ENCODE peak calls at places on chromosomes 7 and 10, in ten cellular contexts. One of them, this sample, is unnamed.

GRCh38 chr10:102120987-102121738 is 995 bp upstream of the LDB1 start:
- DNase-seq in substantia nigra: peak
- DNase-seq in NCI-H1092: no peak
- DNase-seq in skeletal muscle cell: no peak
- DNase-seq in LoVo: no peak
- DNase-seq in GM23248: peak
- DNase-seq in GM19239: no peak
- DNase-seq in tibial nerve: peak
- DNase-seq in AML-193: no peak
- DNase-seq in brain microvascular endothelial cell: no peak
- DNase-seq in this sample: peak

GRCh38 chr10:112375721-112376577 is 2.0 kb downstream of the ACSL5 start:
- DNase-seq in substantia nigra: peak
- DNase-seq in NCI-H1092: no peak
- DNase-seq in skeletal muscle cell: no peak
- DNase-seq in LoVo: peak
- DNase-seq in GM23248: peak
- DNase-seq in GM19239: peak
- DNase-seq in tibial nerve: peak
- DNase-seq in AML-193: peak
- DNase-seq in brain microvascular endothelial cell: peak
- DNase-seq in this sample: no peak

GRCh38 chr10:110426294-110427153 is 71.2 kb upstream of the DUSP5 start:
- DNase-seq in substantia nigra: no peak
- DNase-seq in NCI-H1092: no peak
- DNase-seq in skeletal muscle cell: peak
- DNase-seq in LoVo: no peak
- DNase-seq in GM23248: peak
- DNase-seq in GM19239: no peak
- DNase-seq in tibial nerve: no peak
- DNase-seq in AML-193: no peak
- DNase-seq in brain microvascular endothelial cell: peak
- DNase-seq in this sample: peak

GRCh38 chr7:36509962-36510361 is 120.3 kb downstream of the ANLN start:
- DNase-seq in substantia nigra: no peak
- DNase-seq in NCI-H1092: no peak
- DNase-seq in skeletal muscle cell: no peak
- DNase-seq in LoVo: no peak
- DNase-seq in GM23248: no peak
- DNase-seq in GM19239: no peak
- DNase-seq in tibial nerve: no peak
- DNase-seq in AML-193: no peak
- DNase-seq in brain microvascular endothelial cell: no peak
- DNase-seq in this sample: no peak

GRCh38 chr10:127978481-127978880 is 71.6 kb downstream of the PTPRE start:
- DNase-seq in substantia nigra: no peak
- DNase-seq in NCI-H1092: no peak
- DNase-seq in skeletal muscle cell: no peak
- DNase-seq in LoVo: no peak
- DNase-seq in GM23248: no peak
- DNase-seq in GM19239: no peak
- DNase-seq in tibial nerve: no peak
- DNase-seq in AML-193: no peak
- DNase-seq in brain microvascular endothelial cell: no peak
- DNase-seq in this sample: no peak

GRCh38 chr7:138400400-138400886 is 59.6 kb upstream of the TRIM24 start:
- DNase-seq in substantia nigra: no peak
- DNase-seq in NCI-H1092: no peak
- DNase-seq in skeletal muscle cell: no peak
- DNase-seq in LoVo: no peak
- DNase-seq in GM23248: no peak
- DNase-seq in GM19239: no peak
- DNase-seq in tibial nerve: no peak
- DNase-seq in AML-193: no peak
- DNase-seq in brain microvascular endothelial cell: no peak
- DNase-seq in this sample: no peak

GRCh38 chr10:79244841-79245504 is 102.3 kb upstream of the PPIF start:
- DNase-seq in substantia nigra: no peak
- DNase-seq in NCI-H1092: no peak
- DNase-seq in skeletal muscle cell: no peak
- DNase-seq in LoVo: no peak
- DNase-seq in GM23248: peak
- DNase-seq in GM19239: peak
- DNase-seq in tibial nerve: no peak
- DNase-seq in AML-193: peak
- DNase-seq in brain microvascular endothelial cell: no peak
- DNase-seq in this sample: no peak

GRCh38 chr10:104056619-104057273 is 28.9 kb downstream of the COL17A1 start:
- DNase-seq in substantia nigra: no peak
- DNase-seq in NCI-H1092: no peak
- DNase-seq in skeletal muscle cell: no peak
- DNase-seq in LoVo: no peak
- DNase-seq in GM23248: no peak
- DNase-seq in GM19239: no peak
- DNase-seq in tibial nerve: no peak
- DNase-seq in AML-193: no peak
- DNase-seq in brain microvascular endothelial cell: no peak
- DNase-seq in this sample: no peak

GRCh38 chr7:132544999-132545398 is 31.3 kb downstream of the PLXNA4 start:
- DNase-seq in substantia nigra: no peak
- DNase-seq in NCI-H1092: no peak
- DNase-seq in skeletal muscle cell: no peak
- DNase-seq in LoVo: no peak
- DNase-seq in GM23248: no peak
- DNase-seq in GM19239: no peak
- DNase-seq in tibial nerve: no peak
- DNase-seq in AML-193: no peak
- DNase-seq in brain microvascular endothelial cell: no peak
- DNase-seq in this sample: no peak

GRCh38 chr7:1941464-1942025 is 271.5 kb downstream of the ELFN1 start:
- DNase-seq in substantia nigra: no peak
- DNase-seq in NCI-H1092: no peak
- DNase-seq in skeletal muscle cell: no peak
- DNase-seq in LoVo: no peak
- DNase-seq in GM23248: no peak
- DNase-seq in GM19239: no peak
- DNase-seq in tibial nerve: no peak
- DNase-seq in AML-193: no peak
- DNase-seq in brain microvascular endothelial cell: no peak
- DNase-seq in this sample: no peak

GRCh38 chr7:84042110-84042539 is 152.5 kb downstream of the SEMA3A start:
- DNase-seq in substantia nigra: no peak
- DNase-seq in NCI-H1092: no peak
- DNase-seq in skeletal muscle cell: peak
- DNase-seq in LoVo: peak
- DNase-seq in GM23248: peak
- DNase-seq in GM19239: no peak
- DNase-seq in tibial nerve: no peak
- DNase-seq in AML-193: no peak
- DNase-seq in brain microvascular endothelial cell: peak
- DNase-seq in this sample: no peak

GRCh38 chr10:117945651-117946050 is 101.1 kb downstream of the RAB11FIP2 start:
- DNase-seq in substantia nigra: no peak
- DNase-seq in NCI-H1092: no peak
- DNase-seq in skeletal muscle cell: no peak
- DNase-seq in LoVo: peak
- DNase-seq in GM23248: no peak
- DNase-seq in GM19239: no peak
- DNase-seq in tibial nerve: no peak
- DNase-seq in AML-193: no peak
- DNase-seq in brain microvascular endothelial cell: no peak
- DNase-seq in this sample: no peak

GRCh38 chr7:46772740-46773139 is 809.2 kb downstream of the TNS3 start:
- DNase-seq in substantia nigra: no peak
- DNase-seq in NCI-H1092: no peak
- DNase-seq in skeletal muscle cell: peak
- DNase-seq in LoVo: no peak
- DNase-seq in GM23248: no peak
- DNase-seq in GM19239: no peak
- DNase-seq in tibial nerve: no peak
- DNase-seq in AML-193: no peak
- DNase-seq in brain microvascular endothelial cell: no peak
- DNase-seq in this sample: no peak

GRCh38 chr10:68135922-68136718 is 26.8 kb downstream of the MYPN start:
- DNase-seq in substantia nigra: no peak
- DNase-seq in NCI-H1092: no peak
- DNase-seq in skeletal muscle cell: peak
- DNase-seq in LoVo: peak
- DNase-seq in GM23248: peak
- DNase-seq in GM19239: no peak
- DNase-seq in tibial nerve: no peak
- DNase-seq in AML-193: no peak
- DNase-seq in brain microvascular endothelial cell: peak
- DNase-seq in this sample: no peak

GRCh38 chr7:32937344-32938174 is 19.7 kb upstream of the FKBP9 start:
- DNase-seq in substantia nigra: peak
- DNase-seq in NCI-H1092: peak
- DNase-seq in skeletal muscle cell: no peak
- DNase-seq in LoVo: no peak
- DNase-seq in GM23248: peak
- DNase-seq in GM19239: no peak
- DNase-seq in tibial nerve: no peak
- DNase-seq in AML-193: no peak
- DNase-seq in brain microvascular endothelial cell: no peak
- DNase-seq in this sample: peak

GRCh38 chr10:69065406-69066361 is 22.2 kb upstream of the SRGN start:
- DNase-seq in substantia nigra: no peak
- DNase-seq in NCI-H1092: no peak
- DNase-seq in skeletal muscle cell: peak
- DNase-seq in LoVo: no peak
- DNase-seq in GM23248: peak
- DNase-seq in GM19239: no peak
- DNase-seq in tibial nerve: no peak
- DNase-seq in AML-193: peak
- DNase-seq in brain microvascular endothelial cell: peak
- DNase-seq in this sample: no peak

GRCh38 chr7:75638607-75639070 is 100.1 kb downstream of the HIP1 start:
- DNase-seq in substantia nigra: no peak
- DNase-seq in NCI-H1092: peak
- DNase-seq in skeletal muscle cell: no peak
- DNase-seq in LoVo: peak
- DNase-seq in GM23248: peak
- DNase-seq in GM19239: no peak
- DNase-seq in tibial nerve: peak
- DNase-seq in AML-193: no peak
- DNase-seq in brain microvascular endothelial cell: no peak
- DNase-seq in this sample: no peak

GRCh38 chr10:35369049-35369760 is 32.9 kb downstream of the CCNY start:
- DNase-seq in substantia nigra: no peak
- DNase-seq in NCI-H1092: no peak
- DNase-seq in skeletal muscle cell: no peak
- DNase-seq in LoVo: no peak
- DNase-seq in GM23248: peak
- DNase-seq in GM19239: no peak
- DNase-seq in tibial nerve: no peak
- DNase-seq in AML-193: peak
- DNase-seq in brain microvascular endothelial cell: no peak
- DNase-seq in this sample: no peak

GRCh38 chr7:139341058-139341775 is at the start of gene FMC1:
- DNase-seq in substantia nigra: peak
- DNase-seq in NCI-H1092: peak
- DNase-seq in skeletal muscle cell: peak
- DNase-seq in LoVo: peak
- DNase-seq in GM23248: peak
- DNase-seq in GM19239: peak
- DNase-seq in tibial nerve: peak
- DNase-seq in AML-193: peak
- DNase-seq in brain microvascular endothelial cell: peak
- DNase-seq in this sample: peak

GRCh38 chr7:84941291-84941690 is 245.6 kb downstream of the SEMA3D start:
- DNase-seq in substantia nigra: no peak
- DNase-seq in NCI-H1092: no peak
- DNase-seq in skeletal muscle cell: no peak
- DNase-seq in LoVo: no peak
- DNase-seq in GM23248: no peak
- DNase-seq in GM19239: no peak
- DNase-seq in tibial nerve: no peak
- DNase-seq in AML-193: no peak
- DNase-seq in brain microvascular endothelial cell: no peak
- DNase-seq in this sample: no peak

GRCh38 chr10:131313377-131313776 is 1.9 kb upstream of the TCERG1L start:
- DNase-seq in substantia nigra: no peak
- DNase-seq in NCI-H1092: no peak
- DNase-seq in skeletal muscle cell: no peak
- DNase-seq in LoVo: no peak
- DNase-seq in GM23248: no peak
- DNase-seq in GM19239: no peak
- DNase-seq in tibial nerve: no peak
- DNase-seq in AML-193: no peak
- DNase-seq in brain microvascular endothelial cell: no peak
- DNase-seq in this sample: no peak

GRCh38 chr7:153398789-153399553 is 639.4 kb downstream of the ACTR3B start:
- DNase-seq in substantia nigra: no peak
- DNase-seq in NCI-H1092: no peak
- DNase-seq in skeletal muscle cell: no peak
- DNase-seq in LoVo: no peak
- DNase-seq in GM23248: no peak
- DNase-seq in GM19239: no peak
- DNase-seq in tibial nerve: no peak
- DNase-seq in AML-193: no peak
- DNase-seq in brain microvascular endothelial cell: no peak
- DNase-seq in this sample: no peak